ENCODE peak calls at places on chromosomes 11 and 22, in ten cellular contexts. One of them, this sample, is unnamed.
A peak's percentile ranks its signal among the peaks of the same experiment; 100 is the strongest.

GRCh38 chr11:125062931-125063428 is at the start of gene SLC37A2:
- DNase-seq in HFFc6: peak; percentile 36
- DNase-seq in left cardiac atrium: peak; percentile 82
- DNase-seq in NCI-H146: peak; percentile 54
- DNase-seq in mesendoderm: peak; percentile 75
- DNase-seq in heart right ventricle: peak; percentile 58
- DNase-seq in A549: peak; percentile 44
- DNase-seq in CD8-positive, alpha-beta T cell: peak; percentile 18
- DNase-seq in activated T-helper 1 cell treated with anti-CD3 and anti-CD28 coated beads, Interleukin-12 subunit alpha, Interleukin-12 subunit beta, Interleukin-2, Interleukin-4 antibody, amounts not matched to agents 30 ng/mL and 10 ng/mL and 1 ng/mL, durations not matched to agents 14 hours and 24 hours and 36 hours: peak; percentile 40
- DNase-seq in Kasumi-1: peak; percentile 8
- DNase-seq in this sample: no peak

GRCh38 chr11:70012134-70012733 is 65.9 kb upstream of the ANO1 start:
- DNase-seq in Kasumi-1: no peak
- DNase-seq in left cardiac atrium: no peak
- DNase-seq in CD8-positive, alpha-beta T cell: no peak
- DNase-seq in activated T-helper 1 cell treated with anti-CD3 and anti-CD28 coated beads, Interleukin-12 subunit alpha, Interleukin-12 subunit beta, Interleukin-2, Interleukin-4 antibody, amounts not matched to agents 30 ng/mL and 10 ng/mL and 1 ng/mL, durations not matched to agents 14 hours and 24 hours and 36 hours: no peak
- DNase-seq in A549: no peak
- DNase-seq in NCI-H146: no peak
- DNase-seq in heart right ventricle: no peak
- DNase-seq in HFFc6: no peak
- DNase-seq in mesendoderm: no peak
- DNase-seq in this sample: no peak

GRCh38 chr22:23137905-23138520 is 3.8 kb downstream of the RSPH14 start:
- DNase-seq in heart right ventricle: peak; percentile 23
- DNase-seq in CD8-positive, alpha-beta T cell: peak; percentile 48
- DNase-seq in Kasumi-1: peak; percentile 89
- DNase-seq in mesendoderm: peak; percentile 54
- DNase-seq in left cardiac atrium: no peak
- DNase-seq in HFFc6: no peak
- DNase-seq in NCI-H146: no peak
- DNase-seq in A549: no peak
- DNase-seq in activated T-helper 1 cell treated with anti-CD3 and anti-CD28 coated beads, Interleukin-12 subunit alpha, Interleukin-12 subunit beta, Interleukin-2, Interleukin-4 antibody, amounts not matched to agents 30 ng/mL and 10 ng/mL and 1 ng/mL, durations not matched to agents 14 hours and 24 hours and 36 hours: peak; percentile 49
- DNase-seq in this sample: no peak

GRCh38 chr11:62217191-62217748 is 8.8 kb downstream of the SCGB2A1 start:
- DNase-seq in left cardiac atrium: no peak
- DNase-seq in CD8-positive, alpha-beta T cell: no peak
- DNase-seq in heart right ventricle: no peak
- DNase-seq in HFFc6: peak; percentile 3
- DNase-seq in mesendoderm: peak; percentile 37
- DNase-seq in NCI-H146: peak; percentile 53
- DNase-seq in A549: no peak
- DNase-seq in activated T-helper 1 cell treated with anti-CD3 and anti-CD28 coated beads, Interleukin-12 subunit alpha, Interleukin-12 subunit beta, Interleukin-2, Interleukin-4 antibody, amounts not matched to agents 30 ng/mL and 10 ng/mL and 1 ng/mL, durations not matched to agents 14 hours and 24 hours and 36 hours: no peak
- DNase-seq in Kasumi-1: peak; percentile 37
- DNase-seq in this sample: no peak

GRCh38 chr11:92123540-92123939 is 101.1 kb upstream of the FAT3 start:
- DNase-seq in NCI-H146: peak; percentile 2
- DNase-seq in CD8-positive, alpha-beta T cell: no peak
- DNase-seq in left cardiac atrium: no peak
- DNase-seq in mesendoderm: no peak
- DNase-seq in heart right ventricle: no peak
- DNase-seq in HFFc6: peak; percentile 72
- DNase-seq in Kasumi-1: no peak
- DNase-seq in activated T-helper 1 cell treated with anti-CD3 and anti-CD28 coated beads, Interleukin-12 subunit alpha, Interleukin-12 subunit beta, Interleukin-2, Interleukin-4 antibody, amounts not matched to agents 30 ng/mL and 10 ng/mL and 1 ng/mL, durations not matched to agents 14 hours and 24 hours and 36 hours: no peak
- DNase-seq in A549: no peak
- DNase-seq in this sample: no peak

GRCh38 chr11:106706355-106706754 is 311.9 kb downstream of the GUCY1A2 start:
- DNase-seq in mesendoderm: no peak
- DNase-seq in NCI-H146: no peak
- DNase-seq in HFFc6: peak; percentile 67
- DNase-seq in left cardiac atrium: no peak
- DNase-seq in CD8-positive, alpha-beta T cell: no peak
- DNase-seq in Kasumi-1: no peak
- DNase-seq in activated T-helper 1 cell treated with anti-CD3 and anti-CD28 coated beads, Interleukin-12 subunit alpha, Interleukin-12 subunit beta, Interleukin-2, Interleukin-4 antibody, amounts not matched to agents 30 ng/mL and 10 ng/mL and 1 ng/mL, durations not matched to agents 14 hours and 24 hours and 36 hours: no peak
- DNase-seq in heart right ventricle: no peak
- DNase-seq in A549: peak; percentile 39
- DNase-seq in this sample: peak; percentile 79

GRCh38 chr11:33000181-33000580 is 15.5 kb upstream of the DEPDC7 start:
- DNase-seq in heart right ventricle: no peak
- DNase-seq in activated T-helper 1 cell treated with anti-CD3 and anti-CD28 coated beads, Interleukin-12 subunit alpha, Interleukin-12 subunit beta, Interleukin-2, Interleukin-4 antibody, amounts not matched to agents 30 ng/mL and 10 ng/mL and 1 ng/mL, durations not matched to agents 14 hours and 24 hours and 36 hours: no peak
- DNase-seq in CD8-positive, alpha-beta T cell: no peak
- DNase-seq in HFFc6: peak; percentile 82
- DNase-seq in mesendoderm: no peak
- DNase-seq in A549: no peak
- DNase-seq in Kasumi-1: no peak
- DNase-seq in NCI-H146: no peak
- DNase-seq in left cardiac atrium: no peak
- DNase-seq in this sample: no peak

GRCh38 chr11:1766719-1767398 is 3.1 kb upstream of the CTSD start:
- DNase-seq in NCI-H146: no peak
- DNase-seq in left cardiac atrium: peak; percentile 20
- DNase-seq in mesendoderm: no peak
- DNase-seq in Kasumi-1: no peak
- DNase-seq in HFFc6: no peak
- DNase-seq in CD8-positive, alpha-beta T cell: no peak
- DNase-seq in activated T-helper 1 cell treated with anti-CD3 and anti-CD28 coated beads, Interleukin-12 subunit alpha, Interleukin-12 subunit beta, Interleukin-2, Interleukin-4 antibody, amounts not matched to agents 30 ng/mL and 10 ng/mL and 1 ng/mL, durations not matched to agents 14 hours and 24 hours and 36 hours: no peak
- DNase-seq in A549: no peak
- DNase-seq in heart right ventricle: no peak
- DNase-seq in this sample: no peak